ENCODE peak calls at places on chromosomes 5 and 9, in eight cellular contexts. V is epithelial cell of esophagus; Q is stimulated activated CD8-positive, alpha-beta memory T cell treated with anti-CD3 and anti-CD28 coated beads, Interleukin-4, amount 100 ng/mL, for 4 hours; Y is HCT116; R is COR-L47; M is fibroblast of gingiva; I is stomach; E is frontal cortex. O is an unnamed sample.

GRCh38 chr9:78146241-78146640 is 89.6 kb upstream of the CEP78 start:
- DNase-seq in V (no peak), Q (no peak), Y (no peak), R (no peak), M (no peak), I (no peak), E (no peak), O (no peak)

GRCh38 chr9:77708416-77708815 is 60.3 kb upstream of the GNA14 start:
- DNase-seq in V (peak; percentile 26), Q (no peak), Y (no peak), R (no peak), M (peak; percentile 52), I (no peak), E (no peak), O (no peak)

GRCh38 chr9:114216976-114217375 is 61.6 kb downstream of the COL27A1 start:
- DNase-seq in V (no peak), Q (no peak), Y (no peak), R (no peak), M (no peak), I (no peak), E (no peak), O (no peak)

GRCh38 chr9:111891910-111892499 is 4.6 kb upstream of the UGCG start:
- DNase-seq in V (peak; percentile 53), Q (no peak), Y (peak; percentile 59), R (no peak), M (no peak), I (peak; percentile 82), E (no peak), O (peak; percentile 40)

GRCh38 chr5:149037819-149038218 is 25.0 kb downstream of the SH3TC2 start:
- DNase-seq in V (no peak), Q (no peak), Y (no peak), R (no peak), M (no peak), I (no peak), E (no peak), O (no peak)

GRCh38 chr5:102924963-102925362 is 169.9 kb downstream of the PAM start:
- DNase-seq in V (no peak), Q (no peak), Y (no peak), R (no peak), M (no peak), I (no peak), E (no peak), O (no peak)

GRCh38 chr5:76099286-76099702 is 16.1 kb downstream of the SV2C start:
- DNase-seq in V (no peak), Q (no peak), Y (no peak), R (no peak), M (no peak), I (no peak), E (no peak), O (no peak)

GRCh38 chr5:2047341-2047927 is 164.7 kb upstream of the IRX4 start:
- DNase-seq in V (no peak), Q (no peak), Y (no peak), R (no peak), M (no peak), I (no peak), E (no peak), O (no peak)

GRCh38 chr9:71036501-71036900 is 84.9 kb downstream of the TRPM3 start:
- DNase-seq in V (peak; percentile 51), Q (no peak), Y (no peak), R (peak; percentile 83), M (peak; percentile 10), I (peak; percentile 38), E (peak; percentile 12), O (no peak)

GRCh38 chr5:134735243-134735642 is 3.1 kb upstream of the CAMLG start:
- DNase-seq in V (peak; percentile 16), Q (no peak), Y (no peak), R (no peak), M (no peak), I (no peak), E (no peak), O (no peak)

GRCh38 chr9:126459126-126459525 is 132.5 kb downstream of the MVB12B start:
- DNase-seq in V (no peak), Q (no peak), Y (no peak), R (no peak), M (no peak), I (no peak), E (peak; percentile 36), O (no peak)

GRCh38 chr5:65721050-65721774 is 697 bp downstream of the SGTB start:
- DNase-seq in V (peak; percentile 49), Q (no peak), Y (no peak), R (peak; percentile 64), M (peak; percentile 67), I (peak; percentile 53), E (peak; percentile 53), O (peak; percentile 76)

GRCh38 chr5:76641514-76642120 is 18.4 kb upstream of the F2RL2 start:
- DNase-seq in V (peak; percentile 81), Q (peak; percentile 37), Y (peak; percentile 71), R (peak; percentile 7), M (peak; percentile 71), I (peak; percentile 67), E (peak; percentile 4), O (peak; percentile 61)

GRCh38 chr9:130936285-130937117 is 2.5 kb downstream of the FIBCD1 start:
- DNase-seq in V (peak; percentile 49), Q (no peak), Y (no peak), R (no peak), M (peak; percentile 76), I (no peak), E (no peak), O (no peak)

GRCh38 chr5:72326298-72326649 is 6.1 kb downstream of the PTCD2 start:
- DNase-seq in V (no peak), Q (no peak), Y (no peak), R (no peak), M (no peak), I (no peak), E (no peak), O (no peak)

GRCh38 chr5:179860301-179860700 is 1.7 kb upstream of the MRNIP start:
- DNase-seq in V (no peak), Q (no peak), Y (no peak), R (no peak), M (no peak), I (no peak), E (peak; percentile 19), O (no peak)

GRCh38 chr5:172637122-172637580 is 3.9 kb upstream of the NEURL1B start:
- DNase-seq in V (peak; percentile 85), Q (no peak), Y (no peak), R (no peak), M (no peak), I (no peak), E (no peak), O (no peak)